ENCODE peak calls at places on chromosome 1, in four cellular contexts. One of them, this sample, is unnamed.

GRCh38 chr1:12387641-12388040 is 157.8 kb downstream of the VPS13D start:
- DNase-seq in activated B cell treated with CpG ODN at 0.5 μM for 24 hours: no peak
- DNase-seq in cardiac muscle cell: no peak
- DNase-seq in lower lobe of right lung: no peak
- DNase-seq in this sample: no peak

GRCh38 chr1:238281418-238281817 is 390.7 kb upstream of the ZP4 start:
- DNase-seq in cardiac muscle cell: no peak
- DNase-seq in lower lobe of right lung: no peak
- DNase-seq in activated B cell treated with CpG ODN at 0.5 μM for 24 hours: no peak
- DNase-seq in this sample: no peak

GRCh38 chr1:44802306-44803061 is 2.3 kb downstream of the PLK3 start:
- DNase-seq in cardiac muscle cell: no peak
- DNase-seq in lower lobe of right lung: peak
- DNase-seq in activated B cell treated with CpG ODN at 0.5 μM for 24 hours: no peak
- DNase-seq in this sample: no peak

GRCh38 chr1:167984886-167985489 is 48.1 kb upstream of the MPC2 start:
- DNase-seq in lower lobe of right lung: no peak
- DNase-seq in cardiac muscle cell: no peak
- DNase-seq in activated B cell treated with CpG ODN at 0.5 μM for 24 hours: no peak
- DNase-seq in this sample: no peak

GRCh38 chr1:47224676-47225399 is 7.2 kb downstream of the TAL1 start:
- DNase-seq in lower lobe of right lung: no peak
- DNase-seq in cardiac muscle cell: no peak
- DNase-seq in activated B cell treated with CpG ODN at 0.5 μM for 24 hours: no peak
- DNase-seq in this sample: no peak

GRCh38 chr1:8468751-8469150 is 150.8 kb downstream of the SLC45A1 start:
- DNase-seq in activated B cell treated with CpG ODN at 0.5 μM for 24 hours: no peak
- DNase-seq in cardiac muscle cell: no peak
- DNase-seq in lower lobe of right lung: no peak
- DNase-seq in this sample: no peak

GRCh38 chr1:41562328-41562727 is 77.8 kb upstream of the EDN2 start:
- DNase-seq in activated B cell treated with CpG ODN at 0.5 μM for 24 hours: no peak
- DNase-seq in lower lobe of right lung: no peak
- DNase-seq in cardiac muscle cell: no peak
- DNase-seq in this sample: no peak

GRCh38 chr1:70387507-70387906 is 23.6 kb upstream of the CTH start:
- DNase-seq in cardiac muscle cell: no peak
- DNase-seq in activated B cell treated with CpG ODN at 0.5 μM for 24 hours: no peak
- DNase-seq in lower lobe of right lung: no peak
- DNase-seq in this sample: no peak

GRCh38 chr1:58768971-58769808 is 14.7 kb downstream of the JUN start:
- DNase-seq in activated B cell treated with CpG ODN at 0.5 μM for 24 hours: no peak
- DNase-seq in lower lobe of right lung: peak
- DNase-seq in cardiac muscle cell: peak
- DNase-seq in this sample: peak

GRCh38 chr1:26288311-26288941 is 8.5 kb downstream of the SH3BGRL3 start:
- DNase-seq in cardiac muscle cell: no peak
- DNase-seq in lower lobe of right lung: no peak
- DNase-seq in activated B cell treated with CpG ODN at 0.5 μM for 24 hours: peak
- DNase-seq in this sample: no peak

GRCh38 chr1:223189903-223190724 is 47.1 kb upstream of the TLR5 start:
- DNase-seq in activated B cell treated with CpG ODN at 0.5 μM for 24 hours: no peak
- DNase-seq in lower lobe of right lung: no peak
- DNase-seq in cardiac muscle cell: no peak
- DNase-seq in this sample: no peak

GRCh38 chr1:25503551-25504426 is 39.6 kb upstream of the LDLRAP1 start:
- DNase-seq in activated B cell treated with CpG ODN at 0.5 μM for 24 hours: peak
- DNase-seq in lower lobe of right lung: peak
- DNase-seq in cardiac muscle cell: no peak
- DNase-seq in this sample: no peak

GRCh38 chr1:198656500-198656932 is 17.7 kb downstream of the PTPRC start:
- DNase-seq in cardiac muscle cell: peak
- DNase-seq in lower lobe of right lung: peak
- DNase-seq in activated B cell treated with CpG ODN at 0.5 μM for 24 hours: no peak
- DNase-seq in this sample: no peak

GRCh38 chr1:228008391-228009115 is 1.8 kb downstream of the WNT3A start:
- DNase-seq in lower lobe of right lung: no peak
- DNase-seq in cardiac muscle cell: no peak
- DNase-seq in activated B cell treated with CpG ODN at 0.5 μM for 24 hours: no peak
- DNase-seq in this sample: no peak

GRCh38 chr1:201422026-201422425 is 496 bp upstream of the TNNI1 start:
- DNase-seq in cardiac muscle cell: no peak
- DNase-seq in lower lobe of right lung: no peak
- DNase-seq in activated B cell treated with CpG ODN at 0.5 μM for 24 hours: no peak
- DNase-seq in this sample: no peak

GRCh38 chr1:160797163-160797797 is 1.3 kb downstream of the LY9 start:
- DNase-seq in cardiac muscle cell: no peak
- DNase-seq in activated B cell treated with CpG ODN at 0.5 μM for 24 hours: no peak
- DNase-seq in lower lobe of right lung: no peak
- DNase-seq in this sample: no peak

GRCh38 chr1:55323760-55324159 is 108.6 kb upstream of the USP24 start:
- DNase-seq in cardiac muscle cell: no peak
- DNase-seq in lower lobe of right lung: no peak
- DNase-seq in activated B cell treated with CpG ODN at 0.5 μM for 24 hours: no peak
- DNase-seq in this sample: no peak

GRCh38 chr1:24695202-24695974 is 49.9 kb upstream of the CLIC4 start:
- DNase-seq in activated B cell treated with CpG ODN at 0.5 μM for 24 hours: no peak
- DNase-seq in cardiac muscle cell: peak
- DNase-seq in lower lobe of right lung: peak
- DNase-seq in this sample: no peak

GRCh38 chr1:67583462-67583950 is 101.5 kb upstream of the GADD45A start:
- DNase-seq in activated B cell treated with CpG ODN at 0.5 μM for 24 hours: no peak
- DNase-seq in lower lobe of right lung: no peak
- DNase-seq in cardiac muscle cell: peak
- DNase-seq in this sample: no peak

GRCh38 chr1:82264762-82265161 is 464.0 kb downstream of the ADGRL2 start:
- DNase-seq in lower lobe of right lung: no peak
- DNase-seq in activated B cell treated with CpG ODN at 0.5 μM for 24 hours: no peak
- DNase-seq in cardiac muscle cell: peak
- DNase-seq in this sample: no peak

GRCh38 chr1:85361106-85361505 is 84.7 kb upstream of the BCL10 start:
- DNase-seq in cardiac muscle cell: peak
- DNase-seq in activated B cell treated with CpG ODN at 0.5 μM for 24 hours: no peak
- DNase-seq in lower lobe of right lung: no peak
- DNase-seq in this sample: no peak

GRCh38 chr1:246930830-246931548 is 759 bp downstream of the AHCTF1 start:
- DNase-seq in activated B cell treated with CpG ODN at 0.5 μM for 24 hours: peak
- DNase-seq in cardiac muscle cell: peak
- DNase-seq in lower lobe of right lung: peak
- DNase-seq in this sample: peak

GRCh38 chr1:41373373-41373772 is 12.1 kb downstream of the FOXO6 start:
- DNase-seq in cardiac muscle cell: no peak
- DNase-seq in lower lobe of right lung: no peak
- DNase-seq in activated B cell treated with CpG ODN at 0.5 μM for 24 hours: no peak
- DNase-seq in this sample: no peak

GRCh38 chr1:63688302-63688701 is 85.5 kb upstream of the ROR1 start:
- DNase-seq in cardiac muscle cell: peak
- DNase-seq in activated B cell treated with CpG ODN at 0.5 μM for 24 hours: no peak
- DNase-seq in lower lobe of right lung: no peak
- DNase-seq in this sample: no peak

GRCh38 chr1:172144445-172145060 is 275.9 kb upstream of the C1orf105 start:
- DNase-seq in lower lobe of right lung: peak
- DNase-seq in cardiac muscle cell: peak
- DNase-seq in activated B cell treated with CpG ODN at 0.5 μM for 24 hours: no peak
- DNase-seq in this sample: no peak

DNA sequence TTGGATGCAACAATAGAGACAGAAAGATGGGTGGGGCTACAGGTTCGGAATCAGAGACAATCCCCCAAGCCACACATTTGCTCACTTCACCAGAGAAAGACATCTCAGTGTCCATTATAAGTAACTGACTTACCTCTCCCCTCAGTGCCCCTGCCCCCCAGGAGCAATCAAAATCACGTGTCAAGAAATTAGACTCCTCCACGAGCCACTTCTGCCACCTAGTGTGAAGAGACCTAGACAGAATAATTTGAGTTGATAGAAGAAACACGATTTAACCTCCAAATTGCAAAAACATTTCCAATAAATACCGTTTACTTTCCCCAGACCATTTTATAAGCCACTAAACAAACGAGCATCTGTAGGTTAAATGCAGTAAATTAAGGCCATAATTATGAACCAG is 123.2 kb downstream of the SLC30A10 start:
- DNase-seq in activated B cell treated with CpG ODN at 0.5 μM for 24 hours: no peak
- DNase-seq in lower lobe of right lung: no peak
- DNase-seq in cardiac muscle cell: no peak
- DNase-seq in this sample: no peak
- TF ChIP-seq CTCF in activated B cell treated with CpG ODN at 0.5 μM for 24 hours: no peak
- TF ChIP-seq CTCF in lower lobe of right lung: no peak
- TF ChIP-seq CTCF in cardiac muscle cell: no peak
- TF ChIP-seq CTCF in this sample: no peak

GRCh38 chr1:65431111-65431705 is 10.7 kb downstream of the LEPR start:
- DNase-seq in activated B cell treated with CpG ODN at 0.5 μM for 24 hours: no peak
- DNase-seq in cardiac muscle cell: peak
- DNase-seq in lower lobe of right lung: no peak
- DNase-seq in this sample: no peak
- TF ChIP-seq CTCF in activated B cell treated with CpG ODN at 0.5 μM for 24 hours: no peak
- TF ChIP-seq CTCF in cardiac muscle cell: peak
- TF ChIP-seq CTCF in lower lobe of right lung: peak
- TF ChIP-seq CTCF in this sample: peak

GRCh38 chr1:156359973-156360372 is 9.0 kb upstream of the RHBG start:
- DNase-seq in cardiac muscle cell: peak
- DNase-seq in activated B cell treated with CpG ODN at 0.5 μM for 24 hours: no peak
- DNase-seq in lower lobe of right lung: no peak
- DNase-seq in this sample: no peak
- TF ChIP-seq CTCF in cardiac muscle cell: peak
- TF ChIP-seq CTCF in activated B cell treated with CpG ODN at 0.5 μM for 24 hours: no peak
- TF ChIP-seq CTCF in lower lobe of right lung: no peak
- TF ChIP-seq CTCF in this sample: no peak

DNA sequence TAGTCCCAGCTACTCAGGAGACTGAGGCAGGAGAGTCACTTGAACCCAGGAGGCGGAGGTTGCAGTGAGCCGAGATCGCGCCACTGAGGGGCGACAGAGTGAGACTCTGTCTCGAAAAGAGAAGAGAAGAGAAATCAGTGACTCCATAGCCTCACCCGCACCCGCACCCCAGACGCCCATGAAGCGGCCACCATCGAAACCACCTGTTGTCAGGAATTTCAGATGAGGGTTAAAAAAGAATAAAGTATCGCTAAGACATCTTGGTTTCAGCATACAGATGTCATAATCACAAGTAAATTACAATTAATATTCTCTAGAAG is 47.4 kb downstream of the NPHP4 start:
- DNase-seq in lower lobe of right lung: no peak
- DNase-seq in cardiac muscle cell: no peak
- DNase-seq in activated B cell treated with CpG ODN at 0.5 μM for 24 hours: no peak
- DNase-seq in this sample: no peak
- TF ChIP-seq CTCF in lower lobe of right lung: no peak
- TF ChIP-seq CTCF in cardiac muscle cell: no peak
- TF ChIP-seq CTCF in activated B cell treated with CpG ODN at 0.5 μM for 24 hours: no peak
- TF ChIP-seq CTCF in this sample: no peak

GRCh38 chr1:152247316-152247715 is 23.3 kb upstream of the HRNR start:
- DNase-seq in lower lobe of right lung: no peak
- DNase-seq in cardiac muscle cell: no peak
- DNase-seq in activated B cell treated with CpG ODN at 0.5 μM for 24 hours: no peak
- DNase-seq in this sample: no peak
- TF ChIP-seq CTCF in lower lobe of right lung: no peak
- TF ChIP-seq CTCF in cardiac muscle cell: no peak
- TF ChIP-seq CTCF in activated B cell treated with CpG ODN at 0.5 μM for 24 hours: no peak
- TF ChIP-seq CTCF in this sample: no peak

DNA sequence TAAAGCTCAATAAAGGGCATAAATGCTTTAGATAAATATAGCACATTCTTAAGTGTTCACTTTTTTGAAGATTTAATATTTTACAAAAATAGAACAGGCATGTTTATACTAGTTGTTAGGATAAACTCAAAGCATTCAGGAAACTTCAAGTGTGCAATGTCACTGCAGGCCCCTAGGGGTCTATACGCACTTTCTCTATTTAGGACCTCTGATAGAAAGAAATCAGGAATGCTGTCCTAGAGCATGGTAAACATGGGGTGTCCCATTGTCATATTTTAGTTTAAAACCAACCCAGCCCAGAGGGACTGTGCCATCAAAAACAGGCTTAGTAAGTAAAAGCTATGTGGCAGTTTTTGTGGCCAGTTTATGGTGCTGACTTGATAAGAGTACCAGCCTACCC is 102.2 kb downstream of the BARHL2 start:
- DNase-seq in lower lobe of right lung: no peak
- DNase-seq in cardiac muscle cell: no peak
- DNase-seq in activated B cell treated with CpG ODN at 0.5 μM for 24 hours: no peak
- DNase-seq in this sample: no peak
- TF ChIP-seq CTCF in lower lobe of right lung: peak
- TF ChIP-seq CTCF in cardiac muscle cell: peak
- TF ChIP-seq CTCF in activated B cell treated with CpG ODN at 0.5 μM for 24 hours: no peak
- TF ChIP-seq CTCF in this sample: peak

DNA sequence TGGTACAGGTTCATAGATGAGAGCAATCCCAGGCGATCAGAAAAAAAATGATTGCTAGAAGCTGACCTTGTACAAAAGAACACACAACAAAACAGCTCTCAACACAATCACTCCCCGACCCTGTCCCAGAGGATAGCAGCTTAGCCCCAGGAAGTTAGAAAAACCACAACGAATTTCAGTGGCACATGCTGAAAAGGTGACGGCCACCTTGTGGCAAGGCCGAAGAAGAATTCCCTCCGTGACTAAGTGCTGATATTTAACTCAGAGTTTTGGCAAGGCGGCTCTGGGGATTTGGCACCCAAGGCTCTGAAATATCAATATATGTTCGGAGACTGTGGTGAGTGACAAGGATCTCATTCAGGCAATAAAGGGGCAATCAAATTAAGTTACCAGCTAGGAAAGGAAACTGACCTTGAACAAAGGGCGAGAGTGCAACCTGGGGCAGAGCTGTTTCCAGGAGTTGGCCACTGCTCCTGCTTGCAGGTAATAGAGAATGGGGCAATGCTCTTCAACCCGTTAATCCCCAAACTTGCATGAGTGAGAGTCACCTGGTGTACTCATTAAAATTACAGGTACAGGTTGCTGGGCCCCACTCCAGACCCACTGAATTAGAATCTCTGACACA is 96.2 kb downstream of the BEND5 start:
- DNase-seq in activated B cell treated with CpG ODN at 0.5 μM for 24 hours: no peak
- DNase-seq in lower lobe of right lung: no peak
- DNase-seq in cardiac muscle cell: no peak
- DNase-seq in this sample: no peak
- TF ChIP-seq CTCF in activated B cell treated with CpG ODN at 0.5 μM for 24 hours: no peak
- TF ChIP-seq CTCF in lower lobe of right lung: no peak
- TF ChIP-seq CTCF in cardiac muscle cell: no peak
- TF ChIP-seq CTCF in this sample: peak

GRCh38 chr1:224734261-224734935 is 118.3 kb downstream of the CNIH3 start:
- DNase-seq in lower lobe of right lung: no peak
- DNase-seq in cardiac muscle cell: no peak
- DNase-seq in activated B cell treated with CpG ODN at 0.5 μM for 24 hours: no peak
- DNase-seq in this sample: no peak
- TF ChIP-seq CTCF in lower lobe of right lung: no peak
- TF ChIP-seq CTCF in cardiac muscle cell: no peak
- TF ChIP-seq CTCF in activated B cell treated with CpG ODN at 0.5 μM for 24 hours: no peak
- TF ChIP-seq CTCF in this sample: peak

GRCh38 chr1:1035291-1035931 is 15.5 kb downstream of the AGRN start:
- DNase-seq in lower lobe of right lung: no peak
- DNase-seq in activated B cell treated with CpG ODN at 0.5 μM for 24 hours: no peak
- DNase-seq in cardiac muscle cell: no peak
- DNase-seq in this sample: no peak
- TF ChIP-seq CTCF in lower lobe of right lung: no peak
- TF ChIP-seq CTCF in activated B cell treated with CpG ODN at 0.5 μM for 24 hours: no peak
- TF ChIP-seq CTCF in cardiac muscle cell: no peak
- TF ChIP-seq CTCF in this sample: no peak